ENCODE peak calls at places on chromosomes 6 and 20, in nine cellular contexts. O is transverse colon, K is Panc1, S is heart right ventricle, T is prostate gland, N is psoas muscle, L is A673, F is body of pancreas, Z is HCT116. U is an unnamed sample.

GRCh38 chr6:166872431-166873139 is 83.8 kb downstream of the RNASET2 start:
- DNase-seq in L (no peak), F (no peak), Z (no peak), T (no peak), S (no peak), O (no peak), K (no peak), N (no peak), U (no peak)

GRCh38 chr20:63807654-63808053 is 23.4 kb downstream of the ZBTB46 start:
- DNase-seq in N (no peak), T (no peak), L (no peak), O (no peak), S (no peak), F (no peak), Z (no peak), K (no peak), U (no peak)

GRCh38 chr20:6614836-6615235 is 152.7 kb upstream of the BMP2 start:
- DNase-seq in T (no peak), O (no peak), S (no peak), L (no peak), F (no peak), N (no peak), Z (no peak), K (no peak), U (no peak)

GRCh38 chr6:19869464-19869863 is 32.3 kb downstream of the ID4 start:
- DNase-seq in F (no peak), S (no peak), K (no peak), Z (no peak), T (no peak), N (no peak), O (no peak), L (peak; percentile 35), U (no peak)

GRCh38 chr20:50188287-50188688 is 2.3 kb upstream of the CEBPB start:
- DNase-seq in T (no peak), N (no peak), S (no peak), F (no peak), K (no peak), O (no peak), Z (no peak), L (no peak), U (no peak)

GRCh38 chr6:75524322-75524972 is 30.8 kb upstream of the FILIP1 start:
- DNase-seq in T (peak; percentile 31), F (no peak), N (no peak), O (no peak), K (peak; percentile 48), L (peak; percentile 43), S (no peak), Z (peak; percentile 10), U (no peak)

GRCh38 chr6:75217203-75217602 is 11.3 kb upstream of the COL12A1 start:
- DNase-seq in S (peak; percentile 47), Z (no peak), L (peak; percentile 55), K (no peak), O (no peak), N (no peak), T (no peak), F (no peak), U (no peak)

GRCh38 chr6:137044366-137045220 is at the start of gene IL20RA:
- DNase-seq in O (peak; percentile 35), T (peak; percentile 33), S (peak; percentile 21), F (peak; percentile 58), L (no peak), K (no peak), Z (no peak), N (peak; percentile 58), U (peak; percentile 54)

GRCh38 chr6:24357336-24358218 is at the start of gene DCDC2:
- DNase-seq in O (peak; percentile 83), K (no peak), N (peak; percentile 62), F (peak; percentile 94), Z (no peak), S (no peak), L (peak; percentile 64), T (peak; percentile 77), U (peak; percentile 82)

GRCh38 chr6:158029668-158030230 is 48.1 kb downstream of the SYNJ2 start:
- DNase-seq in S (no peak), Z (no peak), L (no peak), F (no peak), O (no peak), T (no peak), K (no peak), N (no peak), U (no peak)

GRCh38 chr6:156017838-156018237 is 562.2 kb upstream of the NOX3 start:
- DNase-seq in S (no peak), O (no peak), Z (no peak), F (no peak), K (no peak), T (no peak), L (no peak), N (no peak), U (no peak)

GRCh38 chr6:101401792-101402617 is 8.5 kb downstream of the GRIK2 start:
- DNase-seq in K (no peak), S (no peak), O (no peak), T (no peak), Z (no peak), N (no peak), L (no peak), F (no peak), U (no peak)

GRCh38 chr20:48799315-48800105 is 28.3 kb downstream of the PREX1 start:
- DNase-seq in N (no peak), T (no peak), Z (no peak), L (no peak), S (no peak), F (no peak), K (no peak), O (no peak), U (no peak)

GRCh38 chr6:96795481-96795880 is 41.8 kb downstream of the GPR63 start:
- DNase-seq in F (no peak), O (no peak), K (no peak), Z (no peak), T (no peak), N (no peak), S (no peak), L (no peak), U (no peak)

GRCh38 chr6:1468126-1468525 is 78.8 kb downstream of the FOXF2 start:
- DNase-seq in Z (no peak), F (no peak), L (no peak), N (no peak), O (no peak), K (no peak), S (no peak), T (no peak), U (no peak)

GRCh38 chr20:25336561-25337422 is 53.8 kb downstream of the ABHD12 start:
- DNase-seq in O (no peak), Z (no peak), L (peak; percentile 31), N (no peak), T (peak; percentile 80), F (peak; percentile 50), K (no peak), S (peak; percentile 24), U (no peak)

GRCh38 chr6:129440691-129441090 is 269.3 kb downstream of the ARHGAP18 start:
- DNase-seq in N (no peak), F (no peak), Z (no peak), O (no peak), S (no peak), L (peak; percentile 15), T (no peak), K (no peak), U (no peak)

GRCh38 chr6:117432273-117432672 is 6.5 kb upstream of the ROS1 start:
- DNase-seq in K (no peak), T (no peak), O (no peak), L (no peak), S (no peak), Z (no peak), F (no peak), N (no peak), U (no peak)

GRCh38 chr6:142848969-142849368 is 96.0 kb downstream of the HIVEP2 start:
- DNase-seq in O (no peak), K (no peak), L (no peak), F (no peak), T (no peak), N (no peak), Z (no peak), S (no peak), U (no peak)

GRCh38 chr20:46333136-46333991 is 25.1 kb upstream of the CDH22 start:
- DNase-seq in T (peak; percentile 54), L (no peak), N (peak; percentile 75), K (no peak), O (no peak), F (no peak), Z (no peak), S (no peak), U (no peak)

GRCh38 chr6:118720125-118720473 is 68.7 kb upstream of the CEP85L start:
- DNase-seq in K (no peak), F (no peak), N (no peak), T (no peak), S (no peak), L (no peak), Z (no peak), O (no peak), U (no peak)

GRCh38 chr6:67449602-67450001 is 1185.5 kb upstream of the ADGRB3 start:
- DNase-seq in N (no peak), O (no peak), F (no peak), L (no peak), Z (no peak), K (no peak), S (no peak), T (no peak), U (no peak)

GRCh38 chr6:2103644-2104523 is 141.5 kb downstream of the GMDS start:
- DNase-seq in K (peak; percentile 54), T (no peak), N (no peak), Z (peak; percentile 19), O (no peak), L (peak; percentile 60), S (no peak), F (no peak), U (no peak)

GRCh38 chr6:53090576-53090975 is 25.4 kb downstream of the FBXO9 start:
- DNase-seq in L (no peak), S (no peak), T (no peak), K (no peak), O (no peak), Z (no peak), F (no peak), N (no peak), U (no peak)
- H3K36me3 ChIP-seq in L (peaks cover 62% of the 10 kb centered on the region), S (no peaks in the 10 kb centered on the region), T (no peaks in the 10 kb centered on the region), K (peaks cover 22% of the 10 kb centered on the region), O (peaks cover 85% of the 10 kb centered on the region), Z (peaks cover 44% of the 10 kb centered on the region), F (peaks cover 8% of the 10 kb centered on the region), N (peaks cover 3% of the 10 kb centered on the region), U (peaks cover 97% of the 10 kb centered on the region)

GRCh38 chr20:38059832-38060231 is 26.3 kb downstream of the RPRD1B start:
- DNase-seq in L (no peak), N (no peak), T (peak; percentile 45), S (no peak), Z (no peak), F (no peak), K (no peak), O (peak; percentile 41), U (peak; percentile 30)
- H3K36me3 ChIP-seq in L (peaks cover 68% of the 10 kb centered on the region), N (peaks cover 21% of the 10 kb centered on the region), T (no peaks in the 10 kb centered on the region), S (no peaks in the 10 kb centered on the region), Z (peaks cover 36% of the 10 kb centered on the region), F (no peaks in the 10 kb centered on the region), K (peaks cover 41% of the 10 kb centered on the region), O (peaks cover 41% of the 10 kb centered on the region), U (peaks cover 56% of the 10 kb centered on the region)

GRCh38 chr6:152250127-152250526 is 387.0 kb downstream of the SYNE1 start:
- DNase-seq in L (no peak), T (no peak), N (no peak), Z (no peak), K (no peak), F (no peak), O (no peak), S (no peak), U (no peak)
- H3K36me3 ChIP-seq in L (no peaks in the 10 kb centered on the region), T (no peaks in the 10 kb centered on the region), N (no peaks in the 10 kb centered on the region), Z (no peaks in the 10 kb centered on the region), K (no peaks in the 10 kb centered on the region), F (no peaks in the 10 kb centered on the region), O (no peaks in the 10 kb centered on the region), S (no peaks in the 10 kb centered on the region), U (peaks cover 41% of the 10 kb centered on the region)

GRCh38 chr6:36492621-36493020 is 49.8 kb downstream of the KCTD20 start:
- DNase-seq in K (no peak), F (no peak), N (no peak), L (no peak), Z (no peak), T (no peak), S (no peak), O (no peak), U (no peak)
- H3K36me3 ChIP-seq in K (no peaks in the 10 kb centered on the region), F (no peaks in the 10 kb centered on the region), N (peaks cover 10% of the 10 kb centered on the region), L (peaks cover 24% of the 10 kb centered on the region), Z (peaks cover 23% of the 10 kb centered on the region), T (no peaks in the 10 kb centered on the region), S (peaks cover 5% of the 10 kb centered on the region), O (peaks cover 17% of the 10 kb centered on the region), U (peaks cover 72% of the 10 kb centered on the region)

U was measured in stomach.